ENCODE peak calls at places on chromosomes 16 and 17, in seven cellular contexts. K is adipocyte; C is central memory CD4-positive, alpha-beta T cell; R is endodermal cell; B is Caco-2; Y is caudate nucleus; M is amniotic stem cell. D is an unnamed sample.

GRCh38 chr17:58344791-58345157 is 7.2 kb downstream of the SUPT4H1 start:
- DNase-seq in C (peak), Y (no peak), K (no peak), B (no peak), M (no peak), R (peak), D (no peak)

GRCh38 chr16:66427036-66427446 is at the start of gene BEAN1:
- DNase-seq in C (no peak), K (peak), R (no peak), Y (no peak), B (no peak), M (no peak), D (peak)

GRCh38 chr16:4212934-4213296 is 29.0 kb downstream of the SRL start:
- DNase-seq in M (no peak), R (no peak), Y (no peak), K (peak), C (no peak), B (no peak), D (peak)

GRCh38 chr16:64450170-64450569 is 671.7 kb downstream of the CDH11 start:
- DNase-seq in K (peak), R (no peak), C (no peak), M (no peak), Y (no peak), B (no peak), D (peak)

GRCh38 chr16:56558024-56558747 is 6.7 kb upstream of the MT4 start:
- DNase-seq in M (peak), Y (peak), B (no peak), C (no peak), K (peak), R (no peak), D (peak)

GRCh38 chr17:71063559-71063958 is 894.2 kb downstream of the KCNJ2 start:
- DNase-seq in Y (no peak), M (no peak), C (no peak), K (no peak), B (no peak), R (no peak), D (no peak)

GRCh38 chr17:80751460-80752368 is 207.1 kb downstream of the RPTOR start:
- DNase-seq in R (no peak), M (no peak), C (no peak), K (peak), B (no peak), Y (peak), D (peak)

GRCh38 chr16:89044394-89045180 is 49.1 kb upstream of the ACSF3 start:
- DNase-seq in Y (no peak), R (no peak), K (no peak), M (no peak), B (no peak), C (no peak), D (no peak)

GRCh38 chr17:37488009-37488604 is 1.6 kb upstream of the DUSP14 start:
- DNase-seq in B (no peak), M (peak), C (no peak), R (peak), Y (no peak), K (peak), D (peak)

GRCh38 chr17:63963123-63963522 is 9.6 kb downstream of the SCN4A start:
- DNase-seq in C (no peak), R (no peak), Y (no peak), B (no peak), M (no peak), K (no peak), D (no peak)

GRCh38 chr17:82536220-82537201 is 17.0 kb downstream of the FOXK2 start:
- DNase-seq in M (peak), B (no peak), K (peak), R (peak), C (no peak), Y (no peak), D (peak)

GRCh38 chr17:48611681-48612455 is 1.1 kb upstream of the HOXB7 start:
- DNase-seq in Y (no peak), K (no peak), R (peak), C (no peak), B (peak), M (no peak), D (peak)

GRCh38 chr16:3484328-3485096 is 10.8 kb downstream of the C16orf90 start:
- DNase-seq in Y (no peak), C (no peak), K (no peak), R (peak), B (no peak), M (no peak), D (no peak)

GRCh38 chr17:45940826-45941225 is 46.5 kb downstream of the MAPT start:
- DNase-seq in M (no peak), B (no peak), R (no peak), Y (no peak), K (no peak), C (no peak), D (no peak)